ENCODE peak calls at places on chromosomes 16 and 17, in nine cellular contexts. N is NCI-H510A treated with DMSO at 0.1 percent for 48 hours; Y is stimulated activated CD4-positive, alpha-beta T cell treated with anti-CD3 and anti-CD28 coated beads, Interleukin-2, amount 100 ng/mL, for 48 hours; P is H7; I is dermis blood vessel endothelial cell; L is stimulated activated CD8-positive, alpha-beta memory T cell treated with anti-CD3 and anti-CD28 coated beads, Interleukin-4, amount 100 ng/mL, for 4 hours; J is NCI-H774; W is A172; D is progenitor cell of endocrine pancreas. E is an unnamed sample.

GRCh38 chr17:49101054-49101534 is 31.5 kb upstream of the B4GALNT2 start:
- DNase-seq in N (peak; percentile 98), Y (no peak), P (no peak), I (no peak), L (no peak), J (peak; percentile 29), W (peak; percentile 96), D (no peak), E (no peak)

GRCh38 chr16:2985457-2985856 is 5.2 kb upstream of the PKMYT1 start:
- DNase-seq in N (no peak), Y (no peak), P (no peak), I (no peak), L (no peak), J (no peak), W (no peak), D (no peak), E (no peak)

GRCh38 chr17:17538417-17539391 is 42.5 kb upstream of the RASD1 start:
- DNase-seq in N (peak; percentile 97), Y (no peak), P (no peak), I (no peak), L (no peak), J (peak; percentile 87), W (no peak), D (no peak), E (no peak)

GRCh38 chr17:1108560-1108809 is 71.3 kb downstream of the ABR start:
- DNase-seq in N (no peak), Y (no peak), P (peak; percentile 84), I (peak; percentile 20), L (no peak), J (no peak), W (no peak), D (no peak), E (no peak)

GRCh38 chr17:73346763-73347162 is 35.0 kb upstream of the CDC42EP4 start:
- DNase-seq in N (no peak), Y (no peak), P (no peak), I (no peak), L (no peak), J (no peak), W (no peak), D (no peak), E (no peak)

GRCh38 chr16:65315004-65315398 is 193.1 kb upstream of the CDH11 start:
- DNase-seq in N (no peak), Y (no peak), P (no peak), I (no peak), L (no peak), J (no peak), W (no peak), D (no peak), E (no peak)

GRCh38 chr16:67666032-67666537 is 465 bp downstream of the ENKD1 start:
- DNase-seq in N (peak; percentile 27), Y (no peak), P (peak; percentile 95), I (no peak), L (no peak), J (no peak), W (no peak), D (no peak), E (no peak)

GRCh38 chr16:13767215-13767614 is 152.7 kb upstream of the ERCC4 start:
- DNase-seq in N (no peak), Y (no peak), P (peak; percentile 5), I (no peak), L (no peak), J (no peak), W (peak; percentile 12), D (no peak), E (no peak)

GRCh38 chr17:73984981-73985380 is 218.5 kb upstream of the RPL38 start:
- DNase-seq in N (peak; percentile 41), Y (no peak), P (peak; percentile 30), I (no peak), L (no peak), J (no peak), W (no peak), D (no peak), E (no peak)

GRCh38 chr17:7296189-7296861 is 1.9 kb upstream of the YBX2 start:
- DNase-seq in N (peak; percentile 77), Y (peak; percentile 66), P (peak; percentile 96), I (peak; percentile 89), L (no peak), J (peak; percentile 41), W (peak; percentile 72), D (peak; percentile 86), E (no peak)

GRCh38 chr16:22296225-22297113 is 740 bp upstream of the POLR3E start:
- DNase-seq in N (peak; percentile 51), Y (no peak), P (peak; percentile 71), I (peak; percentile 24), L (no peak), J (peak; percentile 11), W (peak; percentile 18), D (no peak), E (no peak)

GRCh38 chr17:37576281-37576680 is 32.9 kb downstream of the SYNRG start:
- DNase-seq in N (no peak), Y (no peak), P (no peak), I (no peak), L (no peak), J (no peak), W (no peak), D (no peak), E (no peak)

GRCh38 chr17:1010086-1010450 is 13.1 kb downstream of the TIMM22 start:
- DNase-seq in N (no peak), Y (no peak), P (peak; percentile 62), I (no peak), L (no peak), J (no peak), W (no peak), D (no peak), E (no peak)

GRCh38 chr17:44794699-44795413 is 35.2 kb downstream of the GJC1 start:
- DNase-seq in N (no peak), Y (no peak), P (peak; percentile 29), I (peak; percentile 92), L (no peak), J (no peak), W (peak; percentile 99), D (no peak), E (no peak)

GRCh38 chr16:82059161-82059982 is 24.3 kb downstream of the HSD17B2 start:
- DNase-seq in N (no peak), Y (no peak), P (no peak), I (no peak), L (no peak), J (no peak), W (no peak), D (no peak), E (no peak)

GRCh38 chr16:84132527-84133285 is 12.3 kb downstream of the HSDL1 start:
- DNase-seq in N (no peak), Y (no peak), P (no peak), I (no peak), L (no peak), J (no peak), W (no peak), D (no peak), E (no peak)

GRCh38 chr16:88333645-88334516 is 48.9 kb upstream of the ZNF469 start:
- DNase-seq in N (no peak), Y (no peak), P (no peak), I (no peak), L (no peak), J (no peak), W (no peak), D (no peak), E (no peak)

GRCh38 chr16:80123189-80123588 is 417.6 kb upstream of the DYNLRB2 start:
- DNase-seq in N (no peak), Y (no peak), P (no peak), I (no peak), L (no peak), J (no peak), W (no peak), D (no peak), E (no peak)

GRCh38 chr16:58020628-58021521 is 4.7 kb upstream of the MMP15 start:
- DNase-seq in N (peak; percentile 11), Y (peak; percentile 60), P (peak; percentile 83), I (peak; percentile 71), L (peak; percentile 47), J (no peak), W (peak; percentile 43), D (peak; percentile 54), E (no peak)

GRCh38 chr16:583470-583814 is 6.4 kb upstream of the RAB40C start:
- DNase-seq in N (no peak), Y (no peak), P (peak; percentile 96), I (no peak), L (no peak), J (no peak), W (no peak), D (no peak), E (no peak)

GRCh38 chr16:20383106-20384029 is 21.2 kb downstream of the PDILT start:
- DNase-seq in N (peak; percentile 86), Y (peak; percentile 54), P (peak; percentile 78), I (peak; percentile 82), L (no peak), J (peak; percentile 83), W (peak; percentile 82), D (peak; percentile 70), E (peak; percentile 15)

GRCh38 chr17:39164675-39165143 is 1.3 kb downstream of the ARL5C start:
- DNase-seq in N (peak; percentile 67), Y (peak; percentile 68), P (peak; percentile 98), I (peak; percentile 86), L (peak; percentile 53), J (peak; percentile 27), W (peak; percentile 64), D (peak; percentile 60), E (peak; percentile 24)